ENCODE peak calls at places on chromosomes 5 and 9, in ten cellular contexts. One of them, this sample, is unnamed.

GRCh38 chr9:122988919-122989614 is 44.4 kb upstream of the GPR21 start:
- DNase-seq in brain microvascular endothelial cell: no peak
- DNase-seq in heart right ventricle: no peak
- DNase-seq in ovary: no peak
- DNase-seq in hepatocyte: no peak
- DNase-seq in A549: no peak
- DNase-seq in astrocyte of the spinal cord: no peak
- DNase-seq in CD8-positive, alpha-beta T cell: no peak
- DNase-seq in GM12865: peak
- DNase-seq in pancreas: no peak
- DNase-seq in this sample: no peak

GRCh38 chr9:87853843-87854242 is 28.8 kb upstream of the SPATA31E1 start:
- DNase-seq in GM12865: no peak
- DNase-seq in pancreas: no peak
- DNase-seq in heart right ventricle: no peak
- DNase-seq in ovary: no peak
- DNase-seq in astrocyte of the spinal cord: no peak
- DNase-seq in brain microvascular endothelial cell: no peak
- DNase-seq in hepatocyte: no peak
- DNase-seq in A549: no peak
- DNase-seq in CD8-positive, alpha-beta T cell: no peak
- DNase-seq in this sample: no peak

GRCh38 chr9:124660341-124660801 is 110.7 kb downstream of the NR6A1 start:
- DNase-seq in brain microvascular endothelial cell: peak
- DNase-seq in GM12865: peak
- DNase-seq in pancreas: no peak
- DNase-seq in astrocyte of the spinal cord: peak
- DNase-seq in CD8-positive, alpha-beta T cell: no peak
- DNase-seq in A549: no peak
- DNase-seq in ovary: no peak
- DNase-seq in heart right ventricle: no peak
- DNase-seq in hepatocyte: peak
- DNase-seq in this sample: no peak

GRCh38 chr5:179439181-179439990 is 94.1 kb upstream of the ADAMTS2 start:
- DNase-seq in astrocyte of the spinal cord: no peak
- DNase-seq in pancreas: no peak
- DNase-seq in hepatocyte: no peak
- DNase-seq in heart right ventricle: no peak
- DNase-seq in brain microvascular endothelial cell: no peak
- DNase-seq in GM12865: no peak
- DNase-seq in CD8-positive, alpha-beta T cell: no peak
- DNase-seq in A549: no peak
- DNase-seq in ovary: no peak
- DNase-seq in this sample: no peak

GRCh38 chr9:127050152-127050551 is 72.3 kb downstream of the ANGPTL2 start:
- DNase-seq in hepatocyte: no peak
- DNase-seq in pancreas: no peak
- DNase-seq in A549: no peak
- DNase-seq in brain microvascular endothelial cell: no peak
- DNase-seq in astrocyte of the spinal cord: no peak
- DNase-seq in CD8-positive, alpha-beta T cell: no peak
- DNase-seq in GM12865: no peak
- DNase-seq in heart right ventricle: no peak
- DNase-seq in ovary: no peak
- DNase-seq in this sample: peak

GRCh38 chr9:134462304-134462703 is 136.0 kb downstream of the RXRA start:
- DNase-seq in hepatocyte: no peak
- DNase-seq in pancreas: no peak
- DNase-seq in heart right ventricle: no peak
- DNase-seq in ovary: no peak
- DNase-seq in brain microvascular endothelial cell: no peak
- DNase-seq in A549: no peak
- DNase-seq in astrocyte of the spinal cord: no peak
- DNase-seq in CD8-positive, alpha-beta T cell: no peak
- DNase-seq in GM12865: no peak
- DNase-seq in this sample: no peak

GRCh38 chr9:1839984-1840383 is 175.2 kb upstream of the SMARCA2 start:
- DNase-seq in CD8-positive, alpha-beta T cell: no peak
- DNase-seq in astrocyte of the spinal cord: no peak
- DNase-seq in pancreas: no peak
- DNase-seq in ovary: no peak
- DNase-seq in GM12865: no peak
- DNase-seq in A549: no peak
- DNase-seq in heart right ventricle: no peak
- DNase-seq in brain microvascular endothelial cell: no peak
- DNase-seq in hepatocyte: no peak
- DNase-seq in this sample: no peak

GRCh38 chr5:150262502-150262901 is 27.1 kb downstream of the CAMK2A start:
- DNase-seq in astrocyte of the spinal cord: no peak
- DNase-seq in hepatocyte: no peak
- DNase-seq in A549: no peak
- DNase-seq in GM12865: no peak
- DNase-seq in ovary: no peak
- DNase-seq in pancreas: no peak
- DNase-seq in heart right ventricle: no peak
- DNase-seq in CD8-positive, alpha-beta T cell: no peak
- DNase-seq in brain microvascular endothelial cell: no peak
- DNase-seq in this sample: no peak

GRCh38 chr5:1180096-1180495 is 21.3 kb upstream of the SLC6A19 start:
- DNase-seq in pancreas: no peak
- DNase-seq in CD8-positive, alpha-beta T cell: no peak
- DNase-seq in A549: no peak
- DNase-seq in ovary: no peak
- DNase-seq in hepatocyte: no peak
- DNase-seq in astrocyte of the spinal cord: no peak
- DNase-seq in brain microvascular endothelial cell: no peak
- DNase-seq in GM12865: no peak
- DNase-seq in heart right ventricle: no peak
- DNase-seq in this sample: no peak

GRCh38 chr5:54518146-54519082 is 855 bp downstream of the SNX18 start:
- DNase-seq in pancreas: peak
- DNase-seq in brain microvascular endothelial cell: no peak
- DNase-seq in astrocyte of the spinal cord: peak
- DNase-seq in heart right ventricle: peak
- DNase-seq in CD8-positive, alpha-beta T cell: peak
- DNase-seq in ovary: peak
- DNase-seq in GM12865: peak
- DNase-seq in hepatocyte: peak
- DNase-seq in A549: peak
- DNase-seq in this sample: peak

GRCh38 chr9:95099321-95100070 is 218.0 kb downstream of the FANCC start:
- DNase-seq in CD8-positive, alpha-beta T cell: no peak
- DNase-seq in A549: no peak
- DNase-seq in pancreas: no peak
- DNase-seq in ovary: no peak
- DNase-seq in hepatocyte: no peak
- DNase-seq in GM12865: no peak
- DNase-seq in brain microvascular endothelial cell: no peak
- DNase-seq in heart right ventricle: no peak
- DNase-seq in astrocyte of the spinal cord: no peak
- DNase-seq in this sample: no peak

GRCh38 chr9:121750259-121750714 is 98.9 kb downstream of the DAB2IP start:
- DNase-seq in hepatocyte: no peak
- DNase-seq in ovary: no peak
- DNase-seq in heart right ventricle: no peak
- DNase-seq in astrocyte of the spinal cord: no peak
- DNase-seq in pancreas: no peak
- DNase-seq in brain microvascular endothelial cell: no peak
- DNase-seq in A549: no peak
- DNase-seq in GM12865: no peak
- DNase-seq in CD8-positive, alpha-beta T cell: no peak
- DNase-seq in this sample: no peak

GRCh38 chr9:90658181-90658580 is 15.6 kb upstream of the DIRAS2 start:
- DNase-seq in ovary: no peak
- DNase-seq in astrocyte of the spinal cord: no peak
- DNase-seq in A549: no peak
- DNase-seq in heart right ventricle: no peak
- DNase-seq in brain microvascular endothelial cell: no peak
- DNase-seq in CD8-positive, alpha-beta T cell: no peak
- DNase-seq in hepatocyte: no peak
- DNase-seq in pancreas: no peak
- DNase-seq in GM12865: no peak
- DNase-seq in this sample: no peak

GRCh38 chr9:37996050-37996811 is 72.8 kb downstream of the SHB start:
- DNase-seq in CD8-positive, alpha-beta T cell: no peak
- DNase-seq in hepatocyte: no peak
- DNase-seq in A549: no peak
- DNase-seq in brain microvascular endothelial cell: no peak
- DNase-seq in GM12865: no peak
- DNase-seq in heart right ventricle: no peak
- DNase-seq in astrocyte of the spinal cord: no peak
- DNase-seq in ovary: no peak
- DNase-seq in pancreas: no peak
- DNase-seq in this sample: no peak

GRCh38 chr9:37995348-37995737 is 73.7 kb downstream of the SHB start:
- DNase-seq in heart right ventricle: no peak
- DNase-seq in GM12865: no peak
- DNase-seq in pancreas: no peak
- DNase-seq in hepatocyte: no peak
- DNase-seq in astrocyte of the spinal cord: no peak
- DNase-seq in brain microvascular endothelial cell: no peak
- DNase-seq in CD8-positive, alpha-beta T cell: no peak
- DNase-seq in ovary: no peak
- DNase-seq in A549: no peak
- DNase-seq in this sample: no peak

GRCh38 chr9:37996812-37997202 is 72.2 kb downstream of the SHB start:
- DNase-seq in ovary: no peak
- DNase-seq in hepatocyte: no peak
- DNase-seq in GM12865: no peak
- DNase-seq in astrocyte of the spinal cord: no peak
- DNase-seq in heart right ventricle: no peak
- DNase-seq in CD8-positive, alpha-beta T cell: no peak
- DNase-seq in brain microvascular endothelial cell: no peak
- DNase-seq in pancreas: no peak
- DNase-seq in A549: no peak
- DNase-seq in this sample: no peak

GRCh38 chr9:37992924-37993349 is 76.1 kb downstream of the SHB start:
- DNase-seq in CD8-positive, alpha-beta T cell: no peak
- DNase-seq in GM12865: peak
- DNase-seq in pancreas: no peak
- DNase-seq in hepatocyte: no peak
- DNase-seq in astrocyte of the spinal cord: no peak
- DNase-seq in brain microvascular endothelial cell: no peak
- DNase-seq in A549: no peak
- DNase-seq in heart right ventricle: peak
- DNase-seq in ovary: no peak
- DNase-seq in this sample: no peak

DNA sequence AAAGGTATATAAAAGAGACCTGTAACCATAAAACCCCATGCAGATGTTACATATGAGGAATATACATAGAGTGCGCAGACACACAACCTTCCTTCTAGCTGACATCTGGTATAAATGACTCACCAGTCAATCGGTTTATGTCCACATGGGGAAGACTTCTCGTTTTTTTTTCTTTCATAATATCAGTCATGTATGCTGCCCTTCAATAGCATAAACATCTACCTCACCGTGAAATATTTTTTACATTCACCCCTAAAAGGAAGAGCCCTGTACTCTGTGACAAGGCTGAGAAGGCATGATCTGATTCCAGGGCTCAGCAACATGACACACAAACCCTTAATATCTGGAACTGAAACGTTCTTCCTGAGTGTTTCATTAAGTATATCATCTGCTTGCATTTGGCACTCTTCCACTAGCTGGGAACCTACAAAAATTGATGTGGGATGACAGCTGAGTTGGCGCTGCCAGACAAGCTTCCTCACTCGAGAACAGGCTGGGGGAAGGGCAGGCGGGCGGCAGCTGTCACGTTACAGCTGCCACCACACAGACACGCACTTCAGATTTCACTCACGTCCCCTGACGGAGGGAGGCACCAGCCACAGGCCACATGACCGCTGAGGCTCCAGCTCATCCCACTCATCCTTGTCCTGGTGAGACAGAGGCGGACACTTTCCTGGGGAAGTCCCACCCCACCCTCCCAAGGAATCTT is 74.2 kb downstream of the SHB start:
- DNase-seq in heart right ventricle: peak
- DNase-seq in CD8-positive, alpha-beta T cell: no peak
- DNase-seq in GM12865: peak
- DNase-seq in A549: no peak
- DNase-seq in brain microvascular endothelial cell: peak
- DNase-seq in astrocyte of the spinal cord: peak
- DNase-seq in pancreas: peak
- DNase-seq in ovary: no peak
- DNase-seq in hepatocyte: peak
- DNase-seq in this sample: no peak
- TF ChIP-seq CTCF in heart right ventricle: no peak
- TF ChIP-seq CTCF in CD8-positive, alpha-beta T cell: no peak
- TF ChIP-seq CTCF in GM12865: no peak
- TF ChIP-seq CTCF in A549: no peak
- TF ChIP-seq CTCF in brain microvascular endothelial cell: no peak
- TF ChIP-seq CTCF in astrocyte of the spinal cord: no peak
- TF ChIP-seq CTCF in pancreas: no peak
- TF ChIP-seq CTCF in ovary: no peak
- TF ChIP-seq CTCF in hepatocyte: no peak
- TF ChIP-seq CTCF in this sample: no peak

GRCh38 chr5:53303105-53303504 is 177.3 kb upstream of the FST start:
- DNase-seq in ovary: no peak
- DNase-seq in GM12865: no peak
- DNase-seq in heart right ventricle: no peak
- DNase-seq in astrocyte of the spinal cord: peak
- DNase-seq in brain microvascular endothelial cell: peak
- DNase-seq in A549: no peak
- DNase-seq in pancreas: no peak
- DNase-seq in hepatocyte: no peak
- DNase-seq in CD8-positive, alpha-beta T cell: no peak
- DNase-seq in this sample: no peak
- TF ChIP-seq CTCF in ovary: no peak
- TF ChIP-seq CTCF in GM12865: no peak
- TF ChIP-seq CTCF in heart right ventricle: no peak
- TF ChIP-seq CTCF in astrocyte of the spinal cord: no peak
- TF ChIP-seq CTCF in brain microvascular endothelial cell: no peak
- TF ChIP-seq CTCF in A549: no peak
- TF ChIP-seq CTCF in pancreas: no peak
- TF ChIP-seq CTCF in hepatocyte: no peak
- TF ChIP-seq CTCF in CD8-positive, alpha-beta T cell: no peak
- TF ChIP-seq CTCF in this sample: no peak

GRCh38 chr9:82466616-82467251 is 478.2 kb downstream of the SPATA31D1 start:
- DNase-seq in astrocyte of the spinal cord: peak
- DNase-seq in GM12865: peak
- DNase-seq in heart right ventricle: peak
- DNase-seq in A549: no peak
- DNase-seq in hepatocyte: peak
- DNase-seq in brain microvascular endothelial cell: no peak
- DNase-seq in CD8-positive, alpha-beta T cell: no peak
- DNase-seq in ovary: no peak
- DNase-seq in pancreas: no peak
- DNase-seq in this sample: no peak
- TF ChIP-seq CTCF in astrocyte of the spinal cord: peak
- TF ChIP-seq CTCF in GM12865: peak
- TF ChIP-seq CTCF in heart right ventricle: peak
- TF ChIP-seq CTCF in A549: no peak
- TF ChIP-seq CTCF in hepatocyte: peak
- TF ChIP-seq CTCF in brain microvascular endothelial cell: peak
- TF ChIP-seq CTCF in CD8-positive, alpha-beta T cell: no peak
- TF ChIP-seq CTCF in ovary: no peak
- TF ChIP-seq CTCF in pancreas: no peak
- TF ChIP-seq CTCF in this sample: peak

DNA sequence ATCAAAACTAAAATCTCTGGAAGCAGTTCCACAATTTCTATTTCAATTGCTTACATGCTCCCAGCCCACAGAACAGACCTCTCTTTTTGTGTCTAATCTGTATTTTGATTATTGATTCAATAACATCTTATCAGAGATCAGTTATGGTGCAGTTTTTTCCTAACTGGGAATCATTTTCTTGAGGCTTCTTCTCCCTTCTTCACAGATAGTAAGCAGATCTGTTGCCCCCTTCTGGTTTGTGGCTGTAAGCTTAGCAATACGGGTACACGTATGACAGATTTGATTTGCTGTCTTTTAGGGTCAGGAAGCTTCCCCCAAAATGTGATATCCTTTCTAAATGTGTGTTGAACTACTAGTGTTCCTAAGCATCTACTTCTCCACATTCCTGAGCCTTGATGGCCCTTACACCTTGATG is 39.4 kb downstream of the MRPS27 start:
- DNase-seq in hepatocyte: peak
- DNase-seq in pancreas: no peak
- DNase-seq in brain microvascular endothelial cell: peak
- DNase-seq in A549: peak
- DNase-seq in ovary: no peak
- DNase-seq in heart right ventricle: no peak
- DNase-seq in CD8-positive, alpha-beta T cell: no peak
- DNase-seq in astrocyte of the spinal cord: peak
- DNase-seq in GM12865: no peak
- DNase-seq in this sample: no peak
- TF ChIP-seq CTCF in hepatocyte: peak
- TF ChIP-seq CTCF in pancreas: no peak
- TF ChIP-seq CTCF in brain microvascular endothelial cell: peak
- TF ChIP-seq CTCF in A549: peak
- TF ChIP-seq CTCF in ovary: peak
- TF ChIP-seq CTCF in heart right ventricle: peak
- TF ChIP-seq CTCF in CD8-positive, alpha-beta T cell: no peak
- TF ChIP-seq CTCF in astrocyte of the spinal cord: peak
- TF ChIP-seq CTCF in GM12865: peak
- TF ChIP-seq CTCF in this sample: peak